ENCODE peak calls at places on chromosomes 4 and X, in six cellular contexts. M is SK-N-SH, C is HepG2, R is HCT116, D is K562, N is GM12878. J is an unnamed sample.

GRCh38 chr4:27366424-27366823 is 505.8 kb downstream of the STIM2 start:
- DNase-seq in C (no peak), R (no peak), N (no peak), M (no peak), D (no peak), J (no peak)

GRCh38 chr4:113385500-113385899 is 336.0 kb downstream of the ANK2 start:
- DNase-seq in C (no peak), R (no peak), M (no peak), N (no peak), D (no peak), J (no peak)

GRCh38 chrX:79325263-79325958 is 41.7 kb downstream of the ITM2A start:
- DNase-seq in C (no peak), D (no peak), M (no peak), R (no peak), N (no peak), J (no peak)

GRCh38 chr4:56698329-56698728 is 17.2 kb upstream of the HOPX start:
- DNase-seq in N (no peak), R (no peak), C (no peak), M (no peak), D (no peak), J (no peak)

GRCh38 chr4:168724960-168725359 is 228.1 kb downstream of the PALLD start:
- DNase-seq in N (no peak), M (no peak), C (no peak), R (no peak), D (no peak), J (no peak)

GRCh38 chrX:29254515-29254914 is 667.3 kb downstream of the IL1RAPL1 start:
- DNase-seq in N (no peak), R (no peak), M (no peak), D (no peak), C (no peak), J (no peak)

GRCh38 chrX:21295246-21295820 is 78.9 kb upstream of the CNKSR2 start:
- DNase-seq in D (no peak), M (no peak), C (no peak), N (no peak), R (no peak), J (no peak)

GRCh38 chr4:153079824-153080486 is 124.3 kb upstream of the TRIM2 start:
- DNase-seq in N (no peak), M (no peak), R (no peak), C (no peak), D (no peak), J (no peak)

GRCh38 chr4:75542824-75543223 is 13.0 kb upstream of the ODAPH start:
- DNase-seq in C (no peak), D (no peak), N (no peak), R (no peak), M (no peak), J (no peak)

GRCh38 chr4:81982846-81983540 is 390.8 kb downstream of the HNRNPD start:
- DNase-seq in M (no peak), R (no peak), D (no peak), C (no peak), N (no peak), J (no peak)

GRCh38 chr4:185573651-185574199 is 38.4 kb upstream of the PDLIM3 start:
- DNase-seq in C (peak; percentile 58), M (peak; percentile 36), R (peak; percentile 91), D (peak; percentile 11), N (no peak), J (peak; percentile 45)

GRCh38 chr4:150464523-150464922 is 117.4 kb upstream of the MAB21L2 start:
- DNase-seq in N (no peak), M (no peak), R (no peak), D (no peak), C (no peak), J (no peak)

GRCh38 chr4:69833251-69833650 is 26.7 kb downstream of the SULT1E1 start:
- DNase-seq in D (no peak), N (no peak), R (no peak), C (no peak), M (no peak), J (no peak)

GRCh38 chr4:56958111-56958517 is 19.3 kb downstream of the NOA1 start:
- DNase-seq in M (no peak), D (peak; percentile 11), N (no peak), C (no peak), R (no peak), J (no peak)

GRCh38 chr4:121733942-121734341 is 31.0 kb downstream of the SMIM43 start:
- DNase-seq in R (no peak), D (no peak), M (no peak), C (no peak), N (no peak), J (no peak)

GRCh38 chrX:87572911-87573310 is 55.3 kb downstream of the KLHL4 start:
- DNase-seq in M (no peak), R (no peak), D (no peak), N (no peak), C (no peak), J (no peak)

GRCh38 chr4:304987-305680 is at the start of gene ZNF732:
- DNase-seq in C (no peak), D (peak; percentile 9), M (peak; percentile 88), N (no peak), R (no peak), J (no peak)

GRCh38 chrX:155417769-155418168 is 35.9 kb downstream of the F8A2 start:
- DNase-seq in D (no peak), N (no peak), M (no peak), C (no peak), R (no peak), J (no peak)

GRCh38 chrX:5876984-5877655 is 351.5 kb downstream of the NLGN4X start:
- DNase-seq in R (no peak), N (no peak), D (no peak), C (peak; percentile 0), M (peak; percentile 21), J (peak; percentile 30)

GRCh38 chrX:37921758-37922157 is 74.4 kb upstream of the DYNLT3 start:
- DNase-seq in N (no peak), M (no peak), R (no peak), C (no peak), D (no peak), J (no peak)

GRCh38 chr4:95835672-95836071 is 4.2 kb upstream of the PDHA2 start:
- DNase-seq in R (peak; percentile 24), D (peak; percentile 6), M (peak; percentile 20), C (no peak), N (no peak), J (peak; percentile 15)

GRCh38 chrX:46477435-46477834 is 67.8 kb downstream of the ZNF674 start:
- DNase-seq in C (no peak), R (no peak), N (no peak), D (no peak), M (no peak), J (no peak)
- TF ChIP-seq RAD21 in C (no peak), R (no peak), N (no peak), D (no peak), M (no peak), J (no peak)

GRCh38 chr4:22091906-22092305 is 143.3 kb upstream of the KCNIP4 start:
- DNase-seq in D (no peak), R (no peak), N (no peak), M (no peak), C (no peak), J (no peak)
- TF ChIP-seq MAX in D (no peak), R (no peak), N (no peak), M (no peak), C (no peak), J (no peak)

GRCh38 chr4:131534944-131535640 is 1614.0 kb upstream of the PCDH10 start:
- DNase-seq in D (no peak), R (no peak), M (no peak), C (no peak), N (no peak), J (no peak)

GRCh38 chr4:131540256-131540655 is 1608.8 kb upstream of the PCDH10 start:
- DNase-seq in C (no peak), R (no peak), N (no peak), M (no peak), D (no peak), J (no peak)
- TF ChIP-seq REST in C (no peak), R (no peak), N (no peak), M (no peak), D (no peak), J (no peak)

GRCh38 chrX:22952011-22952410 is 47.7 kb upstream of the DDX53 start:
- DNase-seq in M (peak; percentile 5), C (no peak), N (no peak), R (no peak), D (no peak), J (peak; percentile 13)
- TF ChIP-seq RAD21 in M (no peak), C (no peak), N (no peak), R (no peak), D (no peak), J (no peak)

GRCh38 chrX:41176263-41176662 is 91.0 kb downstream of the USP9X start:
- DNase-seq in D (no peak), M (no peak), R (no peak), C (no peak), N (no peak), J (no peak)

GRCh38 chrX:41184312-41184711 is 99.1 kb downstream of the USP9X start:
- DNase-seq in N (peak; percentile 33), C (no peak), M (no peak), R (no peak), D (no peak), J (no peak)

GRCh38 chrX:41178201-41178600 is 93.0 kb downstream of the USP9X start:
- DNase-seq in M (no peak), C (no peak), N (peak; percentile 54), D (no peak), R (no peak), J (no peak)

GRCh38 chrX:41177297-41177696 is 92.1 kb downstream of the USP9X start:
- DNase-seq in C (no peak), N (no peak), D (no peak), R (no peak), M (no peak), J (no peak)

DNA sequence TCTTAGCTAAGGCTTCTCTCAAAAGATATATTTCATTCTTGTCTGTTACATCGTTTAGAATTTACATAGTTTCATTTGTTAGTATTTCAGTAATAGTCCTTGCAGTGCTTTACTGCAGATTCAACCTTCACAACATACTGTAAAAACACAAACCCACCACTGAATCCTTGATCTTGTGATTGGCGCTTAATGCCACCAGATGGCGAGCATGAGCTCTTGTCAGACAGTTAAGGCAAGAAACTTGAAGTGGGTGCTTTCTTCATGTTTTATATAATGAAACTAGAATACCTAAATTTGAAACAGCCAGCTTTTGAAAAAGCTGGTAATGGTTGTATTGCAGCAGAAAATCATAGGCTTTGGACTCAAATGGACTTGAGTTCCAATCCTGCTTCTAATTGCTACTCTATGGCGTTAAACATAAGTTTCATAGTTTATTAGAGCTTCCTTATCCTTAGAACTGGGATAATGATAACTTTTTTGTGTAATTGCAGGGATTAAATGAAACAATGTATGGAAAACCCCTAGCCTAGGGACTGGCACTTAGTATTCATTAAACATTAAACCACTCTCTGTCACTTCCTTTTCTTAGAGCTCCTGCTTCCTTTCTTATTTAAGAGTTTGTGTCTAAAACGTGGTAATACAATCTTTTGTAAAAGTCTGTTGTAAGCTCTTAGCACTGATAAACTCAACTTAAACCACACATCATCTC is 95.1 kb downstream of the USP9X start:
- DNase-seq in N (peak; percentile 59), D (peak; percentile 40), C (peak; percentile 39), R (peak; percentile 26), M (peak; percentile 44), J (peak; percentile 73)
- TF ChIP-seq MAX in N (no peak), D (no peak), C (no peak), R (no peak), M (no peak), J (no peak)

GRCh38 chr4:183988874-183989273 is 83.8 kb downstream of the STOX2 start:
- DNase-seq in N (no peak), R (no peak), D (no peak), M (no peak), C (no peak), J (no peak)
- TF ChIP-seq REST in N (no peak), R (no peak), D (no peak), M (no peak), C (no peak), J (no peak)

J was measured in A549.